ENCODE peak calls at places on chromosome 19, in nine cellular contexts. I, M, H, L, C, R, D, P and E are unnamed samples.

GRCh38 chr19:52935434-52935833 is 12.2 kb upstream of the ZNF888 start:
- DNase-seq in I (no peak), M (no peak), H (no peak), L (no peak), C (no peak), R (no peak), D (no peak), P (no peak), E (no peak)

GRCh38 chr19:8423821-8424223 is 10.7 kb downstream of the MARCHF2 start:
- DNase-seq in I (peak), M (peak), H (peak), L (peak), C (peak), R (peak), D (no peak), P (peak), E (peak)

GRCh38 chr19:18949858-18950257 is 8.8 kb upstream of the HOMER3 start:
- DNase-seq in I (no peak), M (no peak), H (no peak), L (no peak), C (no peak), R (no peak), D (no peak), P (no peak), E (no peak)

GRCh38 chr19:14563989-14564650 is 7.7 kb downstream of the NDUFB7 start:
- DNase-seq in I (peak), M (peak), H (peak), L (peak), C (peak), R (peak), D (no peak), P (no peak), E (no peak)

GRCh38 chr19:19628499-19629134 is 597 bp upstream of the LPAR2 start:
- DNase-seq in I (peak), M (no peak), H (peak), L (peak), C (no peak), R (peak), D (no peak), P (no peak), E (no peak)

GRCh38 chr19:39474139-39474620 is 6.5 kb upstream of the TIMM50 start:
- DNase-seq in I (no peak), M (peak), H (peak), L (peak), C (peak), R (peak), D (no peak), P (peak), E (no peak)

GRCh38 chr19:1163934-1164683 is 10.0 kb downstream of the SBNO2 start:
- DNase-seq in I (no peak), M (no peak), H (no peak), L (no peak), C (no peak), R (no peak), D (no peak), P (no peak), E (no peak)

GRCh38 chr19:49746206-49746958 is 16.7 kb downstream of the TSKS start:
- DNase-seq in I (peak), M (peak), H (peak), L (peak), C (peak), R (no peak), D (no peak), P (peak), E (no peak)

GRCh38 chr19:6109947-6110346 is 353 bp downstream of the RFX2 start:
- DNase-seq in I (no peak), M (no peak), H (peak), L (no peak), C (no peak), R (no peak), D (no peak), P (no peak), E (no peak)

GRCh38 chr19:2201473-2202148 is 34.5 kb downstream of the PLEKHJ1 start:
- DNase-seq in I (no peak), M (no peak), H (no peak), L (no peak), C (no peak), R (no peak), D (no peak), P (no peak), E (no peak)

GRCh38 chr19:30036154-30037129 is 94.4 kb downstream of the URI1 start:
- DNase-seq in I (no peak), M (no peak), H (no peak), L (no peak), C (no peak), R (no peak), D (no peak), P (no peak), E (no peak)

GRCh38 chr19:9729162-9729561 is 39.4 kb downstream of the ZNF846 start:
- DNase-seq in I (no peak), M (no peak), H (no peak), L (no peak), C (no peak), R (no peak), D (no peak), P (no peak), E (no peak)

GRCh38 chr19:30073152-30074000 is 131.3 kb downstream of the URI1 start:
- DNase-seq in I (no peak), M (no peak), H (peak), L (no peak), C (no peak), R (no peak), D (no peak), P (no peak), E (no peak)

GRCh38 chr19:53849237-53849676 is 18.4 kb upstream of the MYADM start:
- DNase-seq in I (no peak), M (no peak), H (no peak), L (no peak), C (no peak), R (peak), D (no peak), P (no peak), E (no peak)

GRCh38 chr19:38057954-38058690 is 151.1 kb downstream of the SIPA1L3 start:
- DNase-seq in I (no peak), M (no peak), H (no peak), L (peak), C (peak), R (no peak), D (no peak), P (peak), E (no peak)

GRCh38 chr19:2014081-2014693 is 1.3 kb downstream of the BTBD2 start:
- DNase-seq in I (no peak), M (no peak), H (no peak), L (peak), C (no peak), R (no peak), D (no peak), P (no peak), E (no peak)

GRCh38 chr19:36182612-36183454 is 30.6 kb upstream of the COX7A1 start:
- DNase-seq in I (peak), M (no peak), H (peak), L (no peak), C (no peak), R (no peak), D (no peak), P (no peak), E (no peak)

GRCh38 chr19:47032171-47032811 is 12.7 kb downstream of the NPAS1 start:
- DNase-seq in I (peak), M (peak), H (peak), L (peak), C (peak), R (no peak), D (no peak), P (no peak), E (no peak)

GRCh38 chr19:49787746-49788145 is 20.9 kb downstream of the AP2A1 start:
- DNase-seq in I (no peak), M (no peak), H (no peak), L (no peak), C (no peak), R (no peak), D (no peak), P (no peak), E (no peak)

GRCh38 chr19:39843919-39844793 is 2.0 kb downstream of the FBL start:
- DNase-seq in I (no peak), M (no peak), H (peak), L (peak), C (peak), R (peak), D (no peak), P (peak), E (peak)

GRCh38 chr19:2325261-2326046 is 2.9 kb downstream of the LSM7 start:
- DNase-seq in I (no peak), M (no peak), H (no peak), L (no peak), C (no peak), R (no peak), D (no peak), P (no peak), E (no peak)

GRCh38 chr19:28404462-28404861 is 808.5 kb downstream of the UQCRFS1 start:
- DNase-seq in I (no peak), M (no peak), H (no peak), L (no peak), C (no peak), R (no peak), D (no peak), P (no peak), E (no peak)

GRCh38 chr19:11203194-11204075 is 6.1 kb upstream of the KANK2 start:
- DNase-seq in I (no peak), M (peak), H (peak), L (peak), C (peak), R (peak), D (no peak), P (peak), E (no peak)

GRCh38 chr19:41682437-41682836 is 5.6 kb downstream of the CEACAM7 start:
- DNase-seq in I (no peak), M (no peak), H (no peak), L (no peak), C (no peak), R (no peak), D (no peak), P (no peak), E (no peak)
- TF ChIP-seq REST in I (no peak), M (no peak), H (no peak), L (no peak), C (no peak), R (no peak), D (no peak), P (no peak), E (no peak)

GRCh38 chr19:17716309-17716929 is 2.9 kb upstream of the MAP1S start:
- DNase-seq in I (no peak), M (no peak), H (peak), L (no peak), C (no peak), R (no peak), D (no peak), P (peak), E (no peak)
- TF ChIP-seq CTCF in I (peak), M (peak), H (peak), L (peak), C (no peak), R (no peak), D (no peak), P (no peak), E (no peak)

GRCh38 chr19:12293771-12294307 is 844 bp downstream of the ZNF44 start:
- DNase-seq in I (peak), M (peak), H (peak), L (peak), C (peak), R (peak), D (peak), P (peak), E (no peak)
- TF ChIP-seq REST in I (no peak), M (no peak), H (no peak), L (no peak), C (no peak), R (no peak), D (no peak), P (no peak), E (no peak)

GRCh38 chr19:45524575-45525129 is 17.4 kb downstream of the VASP start:
- DNase-seq in I (no peak), M (no peak), H (no peak), L (no peak), C (no peak), R (no peak), D (no peak), P (no peak), E (no peak)
- TF ChIP-seq CTCF in I (no peak), M (no peak), H (no peak), L (no peak), C (no peak), R (no peak), D (no peak), P (no peak), E (no peak)

GRCh38 chr19:51020988-51021651 is 1.6 kb upstream of the KLK10 start:
- DNase-seq in I (no peak), M (peak), H (peak), L (peak), C (peak), R (peak), D (no peak), P (peak), E (peak)
- TF ChIP-seq REST in I (no peak), M (no peak), H (no peak), L (no peak), C (no peak), R (no peak), D (no peak), P (no peak), E (no peak)

GRCh38 chr19:33767898-33768413 is 28.7 kb upstream of the KCTD15 start:
- DNase-seq in I (no peak), M (peak), H (peak), L (no peak), C (no peak), R (no peak), D (no peak), P (peak), E (no peak)
- TF ChIP-seq CTCF in I (no peak), M (peak), H (peak), L (peak), C (peak), R (no peak), D (no peak), P (peak), E (no peak)

GRCh38 chr19:48355555-48355954 is 8.2 kb downstream of the TMEM143 start:
- DNase-seq in I (no peak), M (no peak), H (peak), L (no peak), C (no peak), R (no peak), D (no peak), P (no peak), E (no peak)

GRCh38 chr19:48351341-48351752 is 12.4 kb downstream of the TMEM143 start:
- DNase-seq in I (no peak), M (peak), H (peak), L (peak), C (peak), R (peak), D (no peak), P (peak), E (no peak)

GRCh38 chr19:48350856-48351255 is 12.9 kb downstream of the TMEM143 start:
- DNase-seq in I (no peak), M (no peak), H (no peak), L (no peak), C (no peak), R (no peak), D (no peak), P (no peak), E (no peak)

GRCh38 chr19:48353682-48354081 is 10.1 kb downstream of the TMEM143 start:
- DNase-seq in I (no peak), M (peak), H (no peak), L (no peak), C (no peak), R (peak), D (no peak), P (no peak), E (no peak)

GRCh38 chr19:48354332-48354992 is 9.3 kb downstream of the TMEM143 start:
- DNase-seq in I (peak), M (peak), H (no peak), L (no peak), C (peak), R (no peak), D (no peak), P (peak), E (peak)
- TF ChIP-seq REST in I (no peak), M (no peak), H (no peak), L (no peak), C (no peak), R (no peak), D (no peak), P (no peak), E (no peak)

DNA sequence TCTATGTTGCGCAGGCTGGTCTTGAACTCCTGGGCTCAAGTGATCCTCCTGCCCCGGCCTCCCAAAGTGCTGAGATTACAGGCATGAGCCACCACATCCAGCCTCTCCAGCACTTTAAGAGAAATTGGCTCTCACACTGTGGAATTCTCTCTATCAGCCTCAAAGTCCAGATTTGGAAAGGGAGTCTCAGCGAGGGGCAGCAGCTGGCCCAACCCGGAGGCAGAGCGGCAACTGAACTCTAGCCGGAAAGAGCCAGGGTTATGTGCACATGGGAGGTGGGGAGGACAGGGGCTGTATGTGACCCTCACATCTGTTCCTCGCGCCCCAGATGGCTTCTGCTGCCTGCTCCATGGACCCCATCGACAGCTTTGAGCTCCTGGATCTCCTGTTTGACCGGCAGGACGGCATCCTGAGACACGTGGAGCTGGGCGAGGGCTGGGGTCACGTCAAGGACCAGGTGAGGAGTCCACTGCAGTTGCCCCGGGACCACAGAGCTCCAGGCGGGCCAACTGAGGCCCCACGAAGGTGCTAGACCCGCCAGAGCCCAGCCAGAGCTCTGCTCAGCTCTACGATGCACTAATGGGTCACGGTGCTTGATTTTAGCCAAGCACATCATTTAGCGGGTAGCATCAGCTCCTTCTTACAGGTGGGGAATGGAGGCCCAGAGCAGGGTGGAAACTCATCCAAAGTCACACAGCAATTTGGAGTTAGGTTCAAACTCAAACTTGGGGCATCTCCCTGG is 1.3 kb downstream of the CREB3L3 start:
- DNase-seq in I (no peak), M (peak), H (no peak), L (no peak), C (no peak), R (no peak), D (no peak), P (no peak), E (no peak)
- TF ChIP-seq CTCF in I (no peak), M (no peak), H (no peak), L (no peak), C (no peak), R (no peak), D (no peak), P (no peak), E (no peak)